ENCODE peak calls at places on chromosomes 4 and X, in ten cellular contexts. I is mammary epithelial cell, M is PC-3, B is IMR-90, D is fibroblast of lung, G is mesenchymal stem cell, P is GM23248, F is adipocyte, Z is astrocyte, O is DND-41. U is an unnamed sample.

GRCh38 chrX:10505726-10506125 is 114.7 kb downstream of the MID1 start:
- DNase-seq in I (no peak), M (no peak), B (no peak), D (no peak), G (no peak), P (no peak), F (no peak), Z (no peak), O (no peak), U (no peak)

GRCh38 chr4:7296661-7297335 is 104.5 kb downstream of the SORCS2 start:
- DNase-seq in I (no peak), M (no peak), B (no peak), D (no peak), G (no peak), P (no peak), F (no peak), Z (no peak), O (no peak), U (no peak)

GRCh38 chr4:14719053-14719452 is 283.2 kb upstream of the CPEB2 start:
- DNase-seq in I (peak; percentile 31), M (peak; percentile 78), B (peak; percentile 7), D (peak; percentile 79), G (peak; percentile 9), P (peak; percentile 48), F (peak; percentile 38), Z (peak; percentile 61), O (no peak), U (no peak)

GRCh38 chrX:65644621-65645287 is 22.7 kb upstream of the MSN start:
- DNase-seq in I (peak; percentile 81), M (peak; percentile 91), B (peak; percentile 79), D (peak; percentile 85), G (peak; percentile 49), P (peak; percentile 87), F (peak; percentile 89), Z (peak; percentile 81), O (no peak), U (no peak)

GRCh38 chr4:145938618-145939177 is at the start of gene ZNF827:
- DNase-seq in I (peak; percentile 78), M (peak; percentile 56), B (peak; percentile 74), D (peak; percentile 85), G (peak; percentile 89), P (peak; percentile 79), F (peak; percentile 78), Z (peak; percentile 88), O (peak; percentile 73), U (peak; percentile 84)

GRCh38 chr4:188971125-188971524 is 831.9 kb downstream of the TRIML1 start:
- DNase-seq in I (peak; percentile 35), M (peak; percentile 38), B (peak; percentile 28), D (peak; percentile 22), G (no peak), P (peak; percentile 0), F (peak; percentile 36), Z (peak; percentile 6), O (no peak), U (no peak)

GRCh38 chr4:140839396-140839795 is 83.2 kb upstream of the TBC1D9 start:
- DNase-seq in I (no peak), M (no peak), B (no peak), D (no peak), G (peak; percentile 10), P (no peak), F (no peak), Z (no peak), O (no peak), U (peak; percentile 3)

GRCh38 chrX:29941292-29941691 is 274.1 kb upstream of the MAGEB2 start:
- DNase-seq in I (no peak), M (no peak), B (peak; percentile 17), D (peak; percentile 11), G (peak; percentile 19), P (no peak), F (no peak), Z (peak; percentile 14), O (no peak), U (no peak)

GRCh38 chrX:23732704-23733103 is 10.4 kb downstream of the ACOT9 start:
- DNase-seq in I (no peak), M (no peak), B (no peak), D (no peak), G (no peak), P (no peak), F (no peak), Z (no peak), O (no peak), U (no peak)

GRCh38 chr4:119559044-119559647 is 69.5 kb downstream of the PDE5A start:
- DNase-seq in I (peak; percentile 19), M (peak; percentile 66), B (peak; percentile 57), D (peak; percentile 75), G (peak; percentile 70), P (peak; percentile 74), F (peak; percentile 87), Z (peak; percentile 36), O (no peak), U (peak; percentile 30)

GRCh38 chr4:125254111-125254510 is 60.6 kb upstream of the FAT4 start:
- DNase-seq in I (peak; percentile 52), M (no peak), B (peak; percentile 84), D (peak; percentile 77), G (peak; percentile 7), P (peak; percentile 65), F (peak; percentile 84), Z (peak; percentile 40), O (no peak), U (no peak)

GRCh38 chr4:19134685-19135084 is 1113.1 kb upstream of the LCORL start:
- DNase-seq in I (no peak), M (no peak), B (no peak), D (no peak), G (no peak), P (no peak), F (no peak), Z (no peak), O (no peak), U (no peak)

GRCh38 chr4:111136438-111136837 is 513.6 kb upstream of the PITX2 start:
- DNase-seq in I (no peak), M (peak; percentile 13), B (peak; percentile 59), D (no peak), G (peak; percentile 35), P (peak; percentile 57), F (peak; percentile 60), Z (peak; percentile 30), O (no peak), U (peak; percentile 30)

GRCh38 chr4:8281519-8282133 is 12.1 kb downstream of the HTRA3 start:
- DNase-seq in I (no peak), M (no peak), B (peak; percentile 74), D (peak; percentile 96), G (no peak), P (peak; percentile 54), F (peak; percentile 81), Z (peak; percentile 87), O (no peak), U (no peak)

GRCh38 chrX:1392376-1393130 is 640 bp upstream of the SLC25A6 start:
- DNase-seq in I (peak; percentile 69), M (peak; percentile 45), B (peak; percentile 52), D (peak; percentile 76), G (peak; percentile 78), P (peak; percentile 87), F (peak; percentile 83), Z (peak; percentile 51), O (no peak), U (peak; percentile 84)

GRCh38 chrX:1391707-1392375 is at the start of gene SLC25A6:
- DNase-seq in I (peak; percentile 97), M (peak; percentile 94), B (peak; percentile 95), D (peak; percentile 97), G (peak; percentile 96), P (peak; percentile 99), F (peak; percentile 99), Z (peak; percentile 86), O (peak; percentile 99), U (peak; percentile 99)

GRCh38 chrX:1390621-1391369 is 1.1 kb downstream of the SLC25A6 start:
- DNase-seq in I (no peak), M (no peak), B (no peak), D (no peak), G (no peak), P (peak; percentile 38), F (no peak), Z (no peak), O (peak; percentile 3), U (peak; percentile 36)

GRCh38 chrX:1389993-1390285 is 2.0 kb downstream of the SLC25A6 start:
- DNase-seq in I (no peak), M (no peak), B (no peak), D (no peak), G (no peak), P (no peak), F (no peak), Z (no peak), O (no peak), U (no peak)

GRCh38 chrX:1391370-1391706 is 575 bp downstream of the SLC25A6 start:
- DNase-seq in I (no peak), M (peak; percentile 76), B (no peak), D (no peak), G (no peak), P (no peak), F (no peak), Z (no peak), O (no peak), U (peak; percentile 91)
- H3K36me3 ChIP-seq in I (peaks cover 32% of the 10 kb centered on the region), M (peaks cover 44% of the 10 kb centered on the region), B (peaks cover 42% of the 10 kb centered on the region), D (peaks cover 30% of the 10 kb centered on the region), G (peaks cover 45% of the 10 kb centered on the region), P (peaks cover 12% of the 10 kb centered on the region), F (peaks cover 48% of the 10 kb centered on the region), Z (peaks cover 33% of the 10 kb centered on the region), O (peaks cover 76% of the 10 kb centered on the region), U (peaks cover 6% of the 10 kb centered on the region)

GRCh38 chrX:31653395-31653794 is 581.6 kb upstream of the FTHL17 start:
- DNase-seq in I (no peak), M (no peak), B (no peak), D (no peak), G (no peak), P (no peak), F (no peak), Z (no peak), O (no peak), U (no peak)
- H3K27me3 ChIP-seq in I (no peaks in the 10 kb centered on the region), M (no peaks in the 10 kb centered on the region), B (no peaks in the 10 kb centered on the region), D (no peaks in the 10 kb centered on the region), G (peaks cover 9% of the 10 kb centered on the region), P (no peaks in the 10 kb centered on the region), F (no peaks in the 10 kb centered on the region), Z (no peaks in the 10 kb centered on the region), O (no peaks in the 10 kb centered on the region), U (no peaks in the 10 kb centered on the region)

GRCh38 chr4:56757270-56757746 is 64.2 kb downstream of the SPINK2 start:
- DNase-seq in I (peak; percentile 30), M (peak; percentile 78), B (peak; percentile 75), D (peak; percentile 66), G (peak; percentile 89), P (peak; percentile 88), F (peak; percentile 46), Z (peak; percentile 63), O (peak; percentile 9), U (no peak)
- H3K9ac ChIP-seq in I (no peak overlapping the region), M (peak overlapping the region; percentile 23), B (peak overlapping the region; percentile 10), D (no peak overlapping the region), G (peak overlapping the region; percentile 82), P (peak overlapping the region; percentile 79), F (peak overlapping the region; percentile 28), Z (peak overlapping the region; percentile 79), O (peak overlapping the region; percentile 10), U (no peak overlapping the region)

DNA sequence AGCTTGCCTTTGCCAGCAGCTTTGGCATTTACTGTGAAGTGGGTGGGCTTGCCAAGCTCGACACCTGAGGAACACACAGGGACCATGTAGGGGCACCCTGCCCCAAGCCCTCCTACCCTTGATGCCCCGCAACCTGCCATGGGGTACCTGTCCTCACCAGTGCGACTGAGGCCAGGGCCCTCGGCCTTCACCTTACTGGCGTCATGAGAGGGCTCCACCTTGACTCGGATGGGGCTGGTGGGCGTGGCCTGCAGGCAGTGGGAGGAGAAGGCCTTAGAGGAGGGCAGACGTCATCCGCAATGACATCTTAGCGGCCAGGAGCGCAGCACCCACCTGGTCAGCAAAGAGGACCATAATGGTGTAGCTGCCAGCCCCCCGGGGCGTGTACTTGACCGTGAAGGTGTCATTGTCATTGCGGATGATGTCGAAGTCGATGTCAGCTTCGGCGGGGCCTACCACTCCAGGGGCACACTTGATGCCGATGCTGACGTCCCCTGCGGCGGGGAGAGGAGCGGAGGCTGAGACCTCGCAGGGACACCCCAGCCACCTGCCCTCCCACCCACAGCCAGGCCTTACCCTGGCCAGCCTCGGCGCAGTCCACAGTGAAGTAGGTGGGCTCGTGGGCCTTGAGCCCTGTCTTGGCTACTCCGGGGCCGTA is 12.2 kb downstream of the FLNA start:
- DNase-seq in I (no peak), M (no peak), B (no peak), D (no peak), G (no peak), P (no peak), F (no peak), Z (no peak), O (no peak), U (no peak)
- H3K36me3 ChIP-seq in I (peaks cover 16% of the 10 kb centered on the region), M (peaks cover 79% of the 10 kb centered on the region), B (peaks cover 91% of the 10 kb centered on the region), D (peaks cover 61% of the 10 kb centered on the region), G (peaks cover 93% of the 10 kb centered on the region), P (peaks cover 6% of the 10 kb centered on the region), F (peaks cover 89% of the 10 kb centered on the region), Z (peaks cover 23% of the 10 kb centered on the region), O (peaks cover 93% of the 10 kb centered on the region), U (no peaks in the 10 kb centered on the region)

U was measured in neural progenitor cell.